ENCODE peak calls at places on chromosome 17, in five cellular contexts. Z, J, K, Y and F are unnamed samples.
A peak's percentile ranks its signal among the peaks of the same experiment; 100 is the strongest.

GRCh38 chr17:71118039-71118438 is 948.7 kb downstream of the KCNJ2 start:
- DNase-seq in Z (no peak), J (no peak), Y (no peak), K (no peak), F (no peak)

GRCh38 chr17:82613283-82614094 is 34.8 kb downstream of the WDR45B start:
- DNase-seq in K (no peak), J (no peak), Y (no peak), Z (no peak), F (peak; percentile 51)

GRCh38 chr17:29571883-29572681 is 3.6 kb downstream of the TP53I13 start:
- DNase-seq in Y (no peak), K (no peak), J (no peak), Z (no peak), F (peak; percentile 29)

GRCh38 chr17:45849536-45849990 is 4.9 kb downstream of the SPPL2C start:
- DNase-seq in J (no peak), Y (no peak), K (no peak), Z (no peak), F (no peak)

GRCh38 chr17:80035687-80035936 is at the start of gene TBC1D16:
- DNase-seq in J (no peak), Z (no peak), Y (no peak), K (no peak), F (no peak)

GRCh38 chr17:70130274-70130673 is 39.1 kb upstream of the KCNJ2 start:
- DNase-seq in Y (no peak), K (no peak), J (no peak), Z (no peak), F (no peak)

GRCh38 chr17:7436556-7437368 is 1.5 kb downstream of the TMEM102 start:
- DNase-seq in Z (no peak), Y (peak; percentile 71), K (peak; percentile 66), J (peak; percentile 61), F (peak; percentile 87)

GRCh38 chr17:968812-969766 is 10.5 kb downstream of the NXN start:
- DNase-seq in K (no peak), J (no peak), Y (no peak), Z (no peak), F (no peak)

GRCh38 chr17:60535382-60536279 is 9.6 kb upstream of the APPBP2 start:
- DNase-seq in K (no peak), Z (no peak), J (no peak), Y (no peak), F (no peak)

GRCh38 chr17:9306086-9306485 is 269.5 kb downstream of the STX8 start:
- DNase-seq in J (no peak), Z (no peak), Y (no peak), K (no peak), F (no peak)

GRCh38 chr17:57285681-57286080 is 29.4 kb downstream of the MSI2 start:
- DNase-seq in Y (no peak), K (no peak), J (no peak), Z (no peak), F (no peak)

GRCh38 chr17:5897320-5897911 is 172.8 kb upstream of the WSCD1 start:
- DNase-seq in K (no peak), Z (no peak), Y (no peak), J (no peak), F (no peak)

GRCh38 chr17:82962163-82962720 is 117.2 kb upstream of the METRNL start:
- DNase-seq in K (no peak), Y (no peak), J (no peak), Z (no peak), F (no peak)